ENCODE peak calls at places on chromosomes 11 and 22, in five cellular contexts. T is dorsolateral prefrontal cortex, E is IMR-90, V is uterus, R is mucosa of descending colon. L is an unnamed sample.

GRCh38 chr11:14499178-14499559 is 442 bp downstream of the COPB1 start:
- DNase-seq in T (peak), V (peak), E (peak), R (peak), L (peak)

GRCh38 chr22:22843848-22844247 is 43.8 kb upstream of the IGLL5 start:
- DNase-seq in T (no peak), E (no peak), V (no peak), R (no peak), L (no peak)

GRCh38 chr11:35066783-35067476 is 72.0 kb upstream of the CD44 start:
- DNase-seq in E (no peak), V (no peak), T (no peak), R (no peak), L (no peak)

GRCh38 chr22:20011123-20011992 is 5.3 kb downstream of the ARVCF start:
- DNase-seq in T (no peak), R (peak), V (no peak), E (no peak), L (no peak)

GRCh38 chr11:130371004-130371590 is 56.4 kb upstream of the ZBTB44 start:
- DNase-seq in T (no peak), E (no peak), R (no peak), V (no peak), L (no peak)

GRCh38 chr11:73325036-73325981 is 17.2 kb downstream of the ARHGEF17 start:
- DNase-seq in E (peak), V (peak), R (no peak), T (no peak), L (peak)

GRCh38 chr11:86488553-86488952 is 113.9 kb downstream of the CCDC81 start:
- DNase-seq in T (no peak), V (no peak), E (no peak), R (no peak), L (no peak)

GRCh38 chr11:60870276-60870675 is 2.9 kb downstream of the ZP1 start:
- DNase-seq in R (peak), T (no peak), V (no peak), E (no peak), L (no peak)

GRCh38 chr11:65208785-65209710 is 27.3 kb downstream of the CAPN1 start:
- DNase-seq in V (no peak), T (no peak), E (no peak), R (no peak), L (no peak)

GRCh38 chr11:86678823-86679222 is 6.4 kb upstream of the ME3 start:
- DNase-seq in T (no peak), V (no peak), R (no peak), E (peak), L (peak)

GRCh38 chr22:27212617-27213177 is 555.3 kb downstream of the MIAT start:
- DNase-seq in V (peak), E (peak), T (no peak), R (no peak), L (peak)

GRCh38 chr22:41917906-41918791 is 3.3 kb upstream of the SHISA8 start:
- DNase-seq in T (no peak), V (no peak), E (peak), R (no peak), L (peak)

GRCh38 chr22:28976588-28976987 is 85.0 kb downstream of the C22orf31 start:
- DNase-seq in R (no peak), T (no peak), E (peak), V (no peak), L (peak)

GRCh38 chr22:42743501-42743991 is 22.9 kb upstream of the A4GALT start:
- DNase-seq in T (no peak), E (no peak), V (peak), R (peak), L (peak)

GRCh38 chr11:44632466-44633123 is 67.1 kb downstream of the CD82 start:
- DNase-seq in E (no peak), R (no peak), V (no peak), T (peak), L (peak)

GRCh38 chr11:43567396-43567975 is 113.1 kb upstream of the HSD17B12 start:
- DNase-seq in T (no peak), E (peak), R (no peak), V (no peak), L (peak)

GRCh38 chr11:111820059-111820375 is 51.4 kb downstream of the ALG9 start:
- DNase-seq in V (no peak), R (no peak), E (peak), T (no peak), L (no peak)

GRCh38 chr11:47274495-47275235 is 4.7 kb downstream of the MADD start:
- DNase-seq in T (peak), E (no peak), R (peak), V (no peak), L (no peak)

GRCh38 chr11:12232819-12233601 is 122.6 kb downstream of the MICAL2 start:
- DNase-seq in R (no peak), T (no peak), E (peak), V (no peak), L (peak)

GRCh38 chr22:30705710-30706651 is 11.3 kb downstream of the OSBP2 start:
- DNase-seq in E (peak), V (no peak), T (peak), R (no peak), L (peak)

GRCh38 chr22:42769574-42770447 is 49.1 kb upstream of the A4GALT start:
- DNase-seq in T (no peak), R (peak), V (peak), E (peak), L (peak)

GRCh38 chr11:119094816-119095065 is 6.9 kb downstream of the DPAGT1 start:
- DNase-seq in V (peak), T (peak), R (peak), E (peak), L (peak)

GRCh38 chr11:33959855-33960400 is 68.1 kb upstream of the LMO2 start:
- DNase-seq in V (no peak), R (no peak), T (no peak), E (no peak), L (no peak)

GRCh38 chr11:68321293-68322030 is 9.1 kb downstream of the LRP5 start:
- DNase-seq in R (no peak), T (no peak), E (no peak), V (no peak), L (no peak)

DNA sequence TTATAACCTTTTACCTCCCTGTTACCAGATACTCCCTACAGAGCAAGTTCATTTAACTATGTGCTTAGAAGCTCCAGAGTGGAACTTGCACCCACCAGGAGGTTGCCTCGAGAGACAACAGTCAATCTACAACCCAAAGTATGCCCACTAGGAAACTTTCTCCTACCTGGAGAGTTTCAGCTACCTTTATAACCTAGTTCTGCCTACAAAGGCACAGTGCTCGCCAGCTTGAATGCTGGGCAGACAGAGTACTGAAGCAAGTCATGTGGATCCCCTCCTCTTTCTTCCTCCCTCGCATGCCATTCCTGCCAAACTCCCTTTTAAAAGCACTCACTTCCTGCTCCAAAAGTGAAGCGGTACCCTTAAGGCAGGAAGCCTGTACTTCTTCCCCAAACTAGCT is 258.9 kb downstream of the SWAP70 start:
- DNase-seq in R (no peak), E (no peak), T (no peak), V (no peak), L (peak)
- H3K4me3 ChIP-seq in R (no peak), E (no peak), T (peak), V (no peak), L (no peak)

GRCh38 chr22:37284807-37285355 is 2.6 kb downstream of the CYTH4 start:
- DNase-seq in E (no peak), V (no peak), T (no peak), R (peak), L (no peak)

GRCh38 chr22:37282385-37282677 is at the start of gene CYTH4:
- DNase-seq in R (peak), V (no peak), T (no peak), E (no peak), L (no peak)

GRCh38 chr22:37284126-37284806 is 2.0 kb downstream of the CYTH4 start:
- DNase-seq in V (no peak), T (no peak), E (no peak), R (no peak), L (no peak)

GRCh38 chr22:37281646-37282384 is 493 bp upstream of the CYTH4 start:
- DNase-seq in V (no peak), R (no peak), E (no peak), T (no peak), L (peak)

GRCh38 chr22:37283393-37283937 is 1.2 kb downstream of the CYTH4 start:
- DNase-seq in V (no peak), E (no peak), T (no peak), R (peak), L (no peak)
- H3K4me3 ChIP-seq in V (no peak), E (no peak), T (peak), R (no peak), L (no peak)

GRCh38 chr11:122306776-122307479 is 190.9 kb upstream of the BLID start:
- DNase-seq in V (no peak), E (no peak), T (no peak), R (no peak), L (no peak)

GRCh38 chr11:122307480-122308085 is 191.6 kb upstream of the BLID start:
- DNase-seq in R (no peak), E (no peak), V (no peak), T (no peak), L (no peak)

GRCh38 chr11:122310701-122311100 is 194.7 kb upstream of the BLID start:
- DNase-seq in V (no peak), R (no peak), T (no peak), E (no peak), L (no peak)

GRCh38 chr11:122309262-122309925 is 193.4 kb upstream of the BLID start:
- DNase-seq in V (no peak), R (no peak), E (no peak), T (peak), L (no peak)

DNA sequence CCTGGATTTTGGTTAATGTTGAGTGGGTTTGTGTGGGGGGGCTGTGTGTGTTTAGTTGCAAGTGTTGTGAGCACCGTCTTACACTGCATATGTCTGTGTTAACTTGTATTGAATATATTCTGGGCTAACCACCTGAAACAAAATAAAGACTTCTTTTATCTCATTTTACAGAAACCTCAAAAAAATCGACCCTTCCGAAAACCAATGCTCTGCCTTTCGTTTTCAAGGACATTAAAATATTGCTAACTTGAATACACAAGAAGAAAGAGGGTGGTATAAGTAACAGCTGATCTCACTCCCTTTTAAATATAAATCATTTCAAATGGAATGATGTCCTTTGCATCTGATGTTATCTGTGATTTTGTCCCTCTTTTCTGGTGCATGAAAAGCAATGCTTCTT is 192.3 kb upstream of the BLID start:
- DNase-seq in R (no peak), E (no peak), V (no peak), T (no peak), L (no peak)
- H3K4me3 ChIP-seq in R (no peak), E (no peak), V (no peak), T (peak), L (no peak)

DNA sequence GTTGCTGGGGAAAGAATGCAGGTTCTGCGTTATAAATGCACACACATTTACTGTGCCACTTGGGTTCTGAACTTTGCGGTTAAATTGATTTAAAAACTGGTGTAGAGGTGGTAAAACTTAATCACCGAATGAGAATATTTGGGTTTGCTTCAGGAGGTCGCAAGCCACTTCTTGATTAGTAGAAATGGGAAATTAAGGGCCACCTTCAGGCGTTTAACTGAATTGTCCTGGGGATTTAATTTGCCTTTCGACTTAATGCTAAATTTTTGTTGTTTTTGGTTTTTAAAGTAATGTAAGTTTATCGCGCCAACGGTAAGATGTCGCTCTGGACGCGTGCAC is 460 bp upstream of the NCR3LG1 start:
- DNase-seq in R (no peak), V (no peak), E (no peak), T (no peak), L (no peak)
- H3K4me3 ChIP-seq in R (no peak), V (peak), E (peak), T (peak), L (peak)

GRCh38 chr11:122601131-122602125 is 54.1 kb upstream of the UBASH3B start:
- DNase-seq in V (peak), T (no peak), E (peak), R (no peak), L (peak)

GRCh38 chr11:122598971-122599370 is 56.6 kb upstream of the UBASH3B start:
- DNase-seq in T (no peak), R (no peak), V (no peak), E (no peak), L (no peak)

GRCh38 chr11:122599434-122599833 is 56.1 kb upstream of the UBASH3B start:
- DNase-seq in E (no peak), R (no peak), T (no peak), V (no peak), L (no peak)

GRCh38 chr11:122604626-122605025 is 50.9 kb upstream of the UBASH3B start:
- DNase-seq in R (no peak), T (no peak), E (no peak), V (no peak), L (no peak)

DNA sequence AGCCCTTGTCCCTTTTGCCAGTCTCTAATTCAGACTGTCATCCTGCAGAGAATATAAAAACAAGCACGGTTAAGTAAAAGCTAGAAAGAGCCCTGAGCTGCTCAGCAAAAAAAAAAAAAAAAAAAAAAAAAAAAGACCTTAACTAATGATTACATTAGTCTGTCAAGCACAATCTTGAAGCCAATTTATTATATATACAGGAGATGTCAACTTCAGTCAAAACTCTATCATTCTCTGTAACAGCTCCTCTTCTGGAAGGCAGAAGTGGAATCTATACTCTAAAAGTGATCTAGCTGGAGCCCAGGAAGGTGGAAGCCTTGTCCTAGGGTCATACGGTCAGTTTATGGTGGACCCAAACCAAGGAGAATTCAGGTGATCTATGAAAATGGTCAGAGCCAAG is 55.2 kb upstream of the UBASH3B start:
- DNase-seq in T (no peak), R (no peak), E (no peak), V (no peak), L (no peak)
- H3K4me3 ChIP-seq in T (no peak), R (no peak), E (no peak), V (no peak), L (no peak)

L was measured in cardiac fibroblast.